ENCODE peak calls at places on chromosomes 13 and 19, in six cellular contexts. One of them, this sample, is unnamed. For H3K4me1, the result is how much of the 10 kb centered on the place peaks cover.

GRCh38 chr13:26295812-26296211 is 41.9 kb downstream of the CDK8 start:
- DNase-seq in ascending aorta: no peak
- DNase-seq in upper lobe of left lung: no peak
- DNase-seq in heart left ventricle: no peak
- DNase-seq in ovary: no peak
- DNase-seq in thoracic aorta: no peak
- DNase-seq in this sample: no peak

GRCh38 chr13:77184455-77184854 is 142.4 kb downstream of the MYCBP2 start:
- DNase-seq in ascending aorta: no peak
- DNase-seq in upper lobe of left lung: no peak
- DNase-seq in heart left ventricle: no peak
- DNase-seq in ovary: no peak
- DNase-seq in thoracic aorta: no peak
- DNase-seq in this sample: no peak

GRCh38 chr13:66994097-66994496 is 236.0 kb downstream of the PCDH9 start:
- DNase-seq in ascending aorta: peak
- DNase-seq in upper lobe of left lung: peak
- DNase-seq in heart left ventricle: peak
- DNase-seq in ovary: no peak
- DNase-seq in thoracic aorta: peak
- DNase-seq in this sample: peak

GRCh38 chr19:7366701-7367420 is 18.1 kb downstream of the ARHGEF18 start:
- DNase-seq in ascending aorta: no peak
- DNase-seq in upper lobe of left lung: no peak
- DNase-seq in heart left ventricle: no peak
- DNase-seq in ovary: no peak
- DNase-seq in thoracic aorta: no peak
- DNase-seq in this sample: no peak

GRCh38 chr13:112806761-112807652 is 117.2 kb downstream of the ATP11A start:
- DNase-seq in ascending aorta: no peak
- DNase-seq in upper lobe of left lung: peak
- DNase-seq in heart left ventricle: no peak
- DNase-seq in ovary: no peak
- DNase-seq in thoracic aorta: no peak
- DNase-seq in this sample: peak

GRCh38 chr19:12984683-12985048 is 10.6 kb upstream of the NFIX start:
- DNase-seq in ascending aorta: no peak
- DNase-seq in upper lobe of left lung: no peak
- DNase-seq in heart left ventricle: peak
- DNase-seq in ovary: no peak
- DNase-seq in thoracic aorta: no peak
- DNase-seq in this sample: no peak

GRCh38 chr13:39036212-39036611 is 1.7 kb downstream of the PROSER1 start:
- DNase-seq in ascending aorta: no peak
- DNase-seq in upper lobe of left lung: no peak
- DNase-seq in heart left ventricle: no peak
- DNase-seq in ovary: no peak
- DNase-seq in thoracic aorta: no peak
- DNase-seq in this sample: no peak

GRCh38 chr13:45838171-45838745 is 13.3 kb downstream of the SIAH3 start:
- DNase-seq in ascending aorta: no peak
- DNase-seq in upper lobe of left lung: peak
- DNase-seq in heart left ventricle: no peak
- DNase-seq in ovary: no peak
- DNase-seq in thoracic aorta: no peak
- DNase-seq in this sample: no peak

GRCh38 chr13:74761794-74762193 is 627.6 kb upstream of the KLF12 start:
- DNase-seq in ascending aorta: no peak
- DNase-seq in upper lobe of left lung: no peak
- DNase-seq in heart left ventricle: no peak
- DNase-seq in ovary: no peak
- DNase-seq in thoracic aorta: no peak
- DNase-seq in this sample: no peak

GRCh38 chr19:33629826-33630375 is 8.1 kb downstream of the CHST8 start:
- DNase-seq in ascending aorta: no peak
- DNase-seq in upper lobe of left lung: no peak
- DNase-seq in heart left ventricle: no peak
- DNase-seq in ovary: no peak
- DNase-seq in thoracic aorta: no peak
- DNase-seq in this sample: no peak

GRCh38 chr19:55224038-55224665 is 4.4 kb downstream of the TMEM86B start:
- DNase-seq in ascending aorta: no peak
- DNase-seq in upper lobe of left lung: no peak
- DNase-seq in heart left ventricle: no peak
- DNase-seq in ovary: no peak
- DNase-seq in thoracic aorta: no peak
- DNase-seq in this sample: no peak

GRCh38 chr13:100397627-100398026 is 191.0 kb downstream of the GGACT start:
- DNase-seq in ascending aorta: no peak
- DNase-seq in upper lobe of left lung: no peak
- DNase-seq in heart left ventricle: no peak
- DNase-seq in ovary: no peak
- DNase-seq in thoracic aorta: no peak
- DNase-seq in this sample: no peak

GRCh38 chr13:110107568-110108347 is 199.2 kb downstream of the COL4A1 start:
- DNase-seq in ascending aorta: no peak
- DNase-seq in upper lobe of left lung: no peak
- DNase-seq in heart left ventricle: no peak
- DNase-seq in ovary: no peak
- DNase-seq in thoracic aorta: no peak
- DNase-seq in this sample: no peak

GRCh38 chr19:10353793-10354391 is 14.5 kb upstream of the ICAM3 start:
- DNase-seq in ascending aorta: no peak
- DNase-seq in upper lobe of left lung: peak
- DNase-seq in heart left ventricle: peak
- DNase-seq in ovary: peak
- DNase-seq in thoracic aorta: no peak
- DNase-seq in this sample: peak

GRCh38 chr19:35107541-35107939 is 8.1 kb upstream of the FXYD3 start:
- DNase-seq in ascending aorta: no peak
- DNase-seq in upper lobe of left lung: no peak
- DNase-seq in heart left ventricle: no peak
- DNase-seq in ovary: no peak
- DNase-seq in thoracic aorta: no peak
- DNase-seq in this sample: no peak

GRCh38 chr13:113453962-113454361 is 674 bp upstream of the ADPRHL1 start:
- DNase-seq in ascending aorta: peak
- DNase-seq in upper lobe of left lung: no peak
- DNase-seq in heart left ventricle: peak
- DNase-seq in ovary: no peak
- DNase-seq in thoracic aorta: no peak
- DNase-seq in this sample: no peak

GRCh38 chr19:1066251-1066747 is 668 bp upstream of the ARHGAP45 start:
- DNase-seq in ascending aorta: no peak
- DNase-seq in upper lobe of left lung: peak
- DNase-seq in heart left ventricle: no peak
- DNase-seq in ovary: no peak
- DNase-seq in thoracic aorta: no peak
- DNase-seq in this sample: no peak

GRCh38 chr13:87524775-87525174 is 146.4 kb upstream of the SLITRK5 start:
- DNase-seq in ascending aorta: no peak
- DNase-seq in upper lobe of left lung: no peak
- DNase-seq in heart left ventricle: no peak
- DNase-seq in ovary: no peak
- DNase-seq in thoracic aorta: no peak
- DNase-seq in this sample: no peak

GRCh38 chr19:3852614-3853254 is 16.1 kb downstream of the ZFR2 start:
- DNase-seq in ascending aorta: no peak
- DNase-seq in upper lobe of left lung: no peak
- DNase-seq in heart left ventricle: no peak
- DNase-seq in ovary: no peak
- DNase-seq in thoracic aorta: no peak
- DNase-seq in this sample: no peak

GRCh38 chr19:6113616-6114188 is 3.4 kb upstream of the RFX2 start:
- DNase-seq in ascending aorta: no peak
- DNase-seq in upper lobe of left lung: no peak
- DNase-seq in heart left ventricle: no peak
- DNase-seq in ovary: no peak
- DNase-seq in thoracic aorta: no peak
- DNase-seq in this sample: no peak

GRCh38 chr13:51734786-51735185 is 69.2 kb downstream of the DHRS12 start:
- DNase-seq in ascending aorta: no peak
- DNase-seq in upper lobe of left lung: no peak
- DNase-seq in heart left ventricle: no peak
- DNase-seq in ovary: no peak
- DNase-seq in thoracic aorta: no peak
- DNase-seq in this sample: no peak

GRCh38 chr13:51729853-51730553 is 74.0 kb downstream of the DHRS12 start:
- DNase-seq in ascending aorta: peak
- DNase-seq in upper lobe of left lung: no peak
- DNase-seq in heart left ventricle: peak
- DNase-seq in ovary: peak
- DNase-seq in thoracic aorta: peak
- DNase-seq in this sample: peak

GRCh38 chr13:51731759-51732158 is 72.2 kb downstream of the DHRS12 start:
- DNase-seq in ascending aorta: no peak
- DNase-seq in upper lobe of left lung: no peak
- DNase-seq in heart left ventricle: no peak
- DNase-seq in ovary: no peak
- DNase-seq in thoracic aorta: no peak
- DNase-seq in this sample: no peak

GRCh38 chr13:51730927-51731326 is 73.0 kb downstream of the DHRS12 start:
- DNase-seq in ascending aorta: no peak
- DNase-seq in upper lobe of left lung: no peak
- DNase-seq in heart left ventricle: no peak
- DNase-seq in ovary: no peak
- DNase-seq in thoracic aorta: no peak
- DNase-seq in this sample: no peak

DNA sequence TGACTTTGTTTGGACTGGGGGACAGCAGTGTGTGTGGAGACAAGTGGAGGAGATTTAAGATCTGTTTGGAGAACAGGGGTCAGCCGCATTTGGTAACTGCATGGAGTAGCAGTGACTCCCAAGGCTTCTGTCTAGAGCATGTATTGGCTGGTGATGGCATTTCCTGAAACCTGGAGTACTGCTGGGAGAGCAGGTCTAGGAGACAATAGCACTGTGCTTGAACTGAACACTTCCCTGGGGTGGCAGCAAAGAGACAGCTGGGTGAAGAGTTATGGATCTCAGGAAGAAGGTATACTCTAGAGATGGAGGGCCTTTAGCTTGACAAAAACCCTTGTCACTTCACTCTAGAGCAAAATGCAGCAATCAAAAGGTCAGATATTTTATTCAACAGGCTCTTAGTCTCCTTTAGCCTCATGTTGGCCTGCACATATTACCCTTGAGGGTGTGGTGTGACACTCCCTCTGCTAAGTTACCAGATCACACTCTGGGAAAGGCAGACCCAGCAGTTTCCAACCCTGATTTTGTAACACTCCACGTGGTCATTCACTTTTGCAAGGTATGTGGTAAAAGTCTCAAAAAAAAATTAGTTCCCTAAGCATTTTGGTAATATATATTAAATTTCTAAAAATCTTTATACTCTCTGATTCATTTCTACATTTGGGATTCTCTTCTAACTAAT is 70.2 kb downstream of the DHRS12 start:
- DNase-seq in ascending aorta: no peak
- DNase-seq in upper lobe of left lung: no peak
- DNase-seq in heart left ventricle: no peak
- DNase-seq in ovary: no peak
- DNase-seq in thoracic aorta: no peak
- DNase-seq in this sample: no peak
- H3K4me1 ChIP-seq in ascending aorta: under half
- H3K4me1 ChIP-seq in upper lobe of left lung: under half
- H3K4me1 ChIP-seq in heart left ventricle: under half
- H3K4me1 ChIP-seq in ovary: under half
- H3K4me1 ChIP-seq in thoracic aorta: under half
- H3K4me1 ChIP-seq in this sample: under half

GRCh38 chr19:43751466-43752220 is 3.1 kb downstream of the SMG9 start:
- DNase-seq in ascending aorta: no peak
- DNase-seq in upper lobe of left lung: no peak
- DNase-seq in heart left ventricle: no peak
- DNase-seq in ovary: no peak
- DNase-seq in thoracic aorta: no peak
- DNase-seq in this sample: no peak
- H3K27ac ChIP-seq in ascending aorta: no peak
- H3K27ac ChIP-seq in upper lobe of left lung: peak
- H3K27ac ChIP-seq in heart left ventricle: no peak
- H3K27ac ChIP-seq in ovary: no peak
- H3K27ac ChIP-seq in thoracic aorta: no peak
- H3K27ac ChIP-seq in this sample: no peak

GRCh38 chr19:45254044-45254531 is 3.0 kb downstream of the MARK4 start:
- DNase-seq in ascending aorta: no peak
- DNase-seq in upper lobe of left lung: peak
- DNase-seq in heart left ventricle: no peak
- DNase-seq in ovary: no peak
- DNase-seq in thoracic aorta: no peak
- DNase-seq in this sample: no peak
- TF ChIP-seq CTCF in ascending aorta: no peak
- TF ChIP-seq CTCF in upper lobe of left lung: no peak
- TF ChIP-seq CTCF in heart left ventricle: no peak
- TF ChIP-seq CTCF in ovary: no peak
- TF ChIP-seq CTCF in thoracic aorta: peak
- TF ChIP-seq CTCF in this sample: no peak

GRCh38 chr13:106560791-106561190 is 7.1 kb downstream of the ARGLU1 start:
- DNase-seq in ascending aorta: no peak
- DNase-seq in upper lobe of left lung: no peak
- DNase-seq in heart left ventricle: no peak
- DNase-seq in ovary: no peak
- DNase-seq in thoracic aorta: no peak
- DNase-seq in this sample: no peak

GRCh38 chr13:106550570-106551135 is 15.2 kb upstream of the EFNB2 start:
- DNase-seq in ascending aorta: no peak
- DNase-seq in upper lobe of left lung: no peak
- DNase-seq in heart left ventricle: no peak
- DNase-seq in ovary: no peak
- DNase-seq in thoracic aorta: no peak
- DNase-seq in this sample: no peak

GRCh38 chr13:106558527-106558926 is 9.4 kb downstream of the ARGLU1 start:
- DNase-seq in ascending aorta: no peak
- DNase-seq in upper lobe of left lung: no peak
- DNase-seq in heart left ventricle: no peak
- DNase-seq in ovary: no peak
- DNase-seq in thoracic aorta: no peak
- DNase-seq in this sample: no peak

GRCh38 chr13:106561551-106562170 is 6.3 kb downstream of the ARGLU1 start:
- DNase-seq in ascending aorta: no peak
- DNase-seq in upper lobe of left lung: no peak
- DNase-seq in heart left ventricle: peak
- DNase-seq in ovary: no peak
- DNase-seq in thoracic aorta: no peak
- DNase-seq in this sample: peak

DNA sequence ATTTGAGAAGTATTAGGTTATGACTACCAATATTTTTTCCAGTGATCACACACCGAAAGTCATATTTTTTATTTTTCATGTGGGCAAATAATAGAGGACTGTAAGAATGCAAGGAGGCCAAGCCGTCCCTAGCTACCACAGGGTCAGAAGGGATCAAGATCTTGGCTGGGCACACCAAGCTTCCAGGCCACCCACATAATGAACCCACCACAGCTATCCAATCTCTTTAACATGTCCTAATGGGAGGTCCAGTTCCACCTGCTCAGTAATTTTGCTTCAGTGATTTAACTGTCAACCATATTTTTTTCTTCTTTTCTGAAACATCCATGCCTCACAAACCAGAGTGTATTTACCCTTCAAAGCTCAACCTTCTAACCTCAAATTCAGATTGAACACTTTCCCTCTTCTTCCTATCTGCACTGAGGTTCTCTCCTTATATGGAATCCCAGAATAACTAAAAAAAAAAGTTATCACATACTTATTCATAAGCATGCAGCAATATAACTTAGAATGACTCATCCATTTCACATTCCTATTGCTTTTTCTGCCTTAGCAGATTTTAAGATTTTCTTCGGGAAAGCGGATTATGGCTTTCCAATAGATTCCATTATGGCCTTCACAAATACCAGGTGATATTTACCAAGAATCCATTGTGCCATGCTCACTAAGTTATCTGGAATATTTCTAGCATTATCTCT is 12.2 kb downstream of the ARGLU1 start:
- DNase-seq in ascending aorta: no peak
- DNase-seq in upper lobe of left lung: no peak
- DNase-seq in heart left ventricle: no peak
- DNase-seq in ovary: no peak
- DNase-seq in thoracic aorta: no peak
- DNase-seq in this sample: no peak
- H3K4me1 ChIP-seq in ascending aorta: under half
- H3K4me1 ChIP-seq in upper lobe of left lung: under half
- H3K4me1 ChIP-seq in heart left ventricle: under half
- H3K4me1 ChIP-seq in ovary: under half
- H3K4me1 ChIP-seq in thoracic aorta: half or more
- H3K4me1 ChIP-seq in this sample: under half

This sample was measured in adrenal gland.